ENCODE peak calls at places on chromosome 21, in ten cellular contexts. One of them, this sample, is unnamed.
A peak's percentile ranks its signal among the peaks of the same experiment; 100 is the strongest.

GRCh38 chr21:44784810-44785209 is 16.8 kb downstream of the UBE2G2 start:
- DNase-seq in aorta: no peak
- DNase-seq in nephron progenitor cell: no peak
- DNase-seq in stimulated activated CD4-positive, alpha-beta T cell treated with anti-CD3 and anti-CD28 coated beads, Interleukin-15, amount 100 ng/mL, for 1 hour: no peak
- DNase-seq in CD8-positive, alpha-beta memory T cell: no peak
- DNase-seq in sigmoid colon: no peak
- DNase-seq in type B pancreatic cell: no peak
- DNase-seq in fibroblast of gingiva: no peak
- DNase-seq in ELF-1: no peak
- DNase-seq in activated naive CD4-positive, alpha-beta T cell treated with anti-CD3 and anti-CD28 coated beads for 36 hours: no peak
- DNase-seq in this sample: no peak

GRCh38 chr21:39675595-39675994 is 62.9 kb downstream of the B3GALT5 start:
- DNase-seq in fibroblast of gingiva: no peak
- DNase-seq in sigmoid colon: no peak
- DNase-seq in CD8-positive, alpha-beta memory T cell: no peak
- DNase-seq in ELF-1: no peak
- DNase-seq in type B pancreatic cell: no peak
- DNase-seq in activated naive CD4-positive, alpha-beta T cell treated with anti-CD3 and anti-CD28 coated beads for 36 hours: no peak
- DNase-seq in aorta: no peak
- DNase-seq in stimulated activated CD4-positive, alpha-beta T cell treated with anti-CD3 and anti-CD28 coated beads, Interleukin-15, amount 100 ng/mL, for 1 hour: no peak
- DNase-seq in nephron progenitor cell: no peak
- DNase-seq in this sample: no peak

GRCh38 chr21:41958886-41959563 is 5.2 kb upstream of the C2CD2 start:
- DNase-seq in stimulated activated CD4-positive, alpha-beta T cell treated with anti-CD3 and anti-CD28 coated beads, Interleukin-15, amount 100 ng/mL, for 1 hour: no peak
- DNase-seq in ELF-1: no peak
- DNase-seq in sigmoid colon: no peak
- DNase-seq in activated naive CD4-positive, alpha-beta T cell treated with anti-CD3 and anti-CD28 coated beads for 36 hours: no peak
- DNase-seq in aorta: peak; percentile 94
- DNase-seq in nephron progenitor cell: no peak
- DNase-seq in CD8-positive, alpha-beta memory T cell: no peak
- DNase-seq in fibroblast of gingiva: peak; percentile 80
- DNase-seq in type B pancreatic cell: no peak
- DNase-seq in this sample: peak; percentile 85

GRCh38 chr21:37574316-37574715 is 207.7 kb downstream of the DYRK1A start:
- DNase-seq in type B pancreatic cell: no peak
- DNase-seq in activated naive CD4-positive, alpha-beta T cell treated with anti-CD3 and anti-CD28 coated beads for 36 hours: no peak
- DNase-seq in sigmoid colon: peak; percentile 18
- DNase-seq in aorta: no peak
- DNase-seq in CD8-positive, alpha-beta memory T cell: no peak
- DNase-seq in fibroblast of gingiva: no peak
- DNase-seq in stimulated activated CD4-positive, alpha-beta T cell treated with anti-CD3 and anti-CD28 coated beads, Interleukin-15, amount 100 ng/mL, for 1 hour: no peak
- DNase-seq in nephron progenitor cell: no peak
- DNase-seq in ELF-1: no peak
- DNase-seq in this sample: no peak

GRCh38 chr21:44618909-44619308 is 7.0 kb downstream of the KRTAP10-8 start:
- DNase-seq in type B pancreatic cell: no peak
- DNase-seq in aorta: no peak
- DNase-seq in stimulated activated CD4-positive, alpha-beta T cell treated with anti-CD3 and anti-CD28 coated beads, Interleukin-15, amount 100 ng/mL, for 1 hour: peak; percentile 26
- DNase-seq in CD8-positive, alpha-beta memory T cell: peak; percentile 70
- DNase-seq in fibroblast of gingiva: no peak
- DNase-seq in activated naive CD4-positive, alpha-beta T cell treated with anti-CD3 and anti-CD28 coated beads for 36 hours: peak; percentile 77
- DNase-seq in sigmoid colon: no peak
- DNase-seq in ELF-1: no peak
- DNase-seq in nephron progenitor cell: no peak
- DNase-seq in this sample: no peak

GRCh38 chr21:46327711-46328110 is 3.8 kb downstream of the PCNT start:
- DNase-seq in nephron progenitor cell: no peak
- DNase-seq in stimulated activated CD4-positive, alpha-beta T cell treated with anti-CD3 and anti-CD28 coated beads, Interleukin-15, amount 100 ng/mL, for 1 hour: no peak
- DNase-seq in activated naive CD4-positive, alpha-beta T cell treated with anti-CD3 and anti-CD28 coated beads for 36 hours: no peak
- DNase-seq in aorta: no peak
- DNase-seq in ELF-1: no peak
- DNase-seq in fibroblast of gingiva: no peak
- DNase-seq in sigmoid colon: no peak
- DNase-seq in CD8-positive, alpha-beta memory T cell: no peak
- DNase-seq in type B pancreatic cell: no peak
- DNase-seq in this sample: no peak

GRCh38 chr21:44947930-44948331 is 8.1 kb downstream of the SLX9 start:
- DNase-seq in ELF-1: no peak
- DNase-seq in sigmoid colon: peak; percentile 72
- DNase-seq in stimulated activated CD4-positive, alpha-beta T cell treated with anti-CD3 and anti-CD28 coated beads, Interleukin-15, amount 100 ng/mL, for 1 hour: no peak
- DNase-seq in activated naive CD4-positive, alpha-beta T cell treated with anti-CD3 and anti-CD28 coated beads for 36 hours: no peak
- DNase-seq in type B pancreatic cell: no peak
- DNase-seq in CD8-positive, alpha-beta memory T cell: no peak
- DNase-seq in fibroblast of gingiva: no peak
- DNase-seq in aorta: peak; percentile 82
- DNase-seq in nephron progenitor cell: no peak
- DNase-seq in this sample: peak; percentile 71

GRCh38 chr21:35053356-35054096 is 4.4 kb upstream of the RUNX1 start:
- DNase-seq in activated naive CD4-positive, alpha-beta T cell treated with anti-CD3 and anti-CD28 coated beads for 36 hours: no peak
- DNase-seq in CD8-positive, alpha-beta memory T cell: no peak
- DNase-seq in ELF-1: peak; percentile 25
- DNase-seq in type B pancreatic cell: no peak
- DNase-seq in fibroblast of gingiva: peak; percentile 34
- DNase-seq in aorta: no peak
- DNase-seq in sigmoid colon: peak; percentile 77
- DNase-seq in nephron progenitor cell: peak; percentile 33
- DNase-seq in stimulated activated CD4-positive, alpha-beta T cell treated with anti-CD3 and anti-CD28 coated beads, Interleukin-15, amount 100 ng/mL, for 1 hour: no peak
- DNase-seq in this sample: no peak

GRCh38 chr21:43759651-43760050 is 16.5 kb downstream of the CSTB start:
- DNase-seq in stimulated activated CD4-positive, alpha-beta T cell treated with anti-CD3 and anti-CD28 coated beads, Interleukin-15, amount 100 ng/mL, for 1 hour: no peak
- DNase-seq in sigmoid colon: no peak
- DNase-seq in nephron progenitor cell: no peak
- DNase-seq in ELF-1: no peak
- DNase-seq in fibroblast of gingiva: no peak
- DNase-seq in type B pancreatic cell: no peak
- DNase-seq in aorta: no peak
- DNase-seq in CD8-positive, alpha-beta memory T cell: no peak
- DNase-seq in activated naive CD4-positive, alpha-beta T cell treated with anti-CD3 and anti-CD28 coated beads for 36 hours: no peak
- DNase-seq in this sample: no peak

GRCh38 chr21:34726627-34727337 is 58.0 kb downstream of the CLIC6 start:
- DNase-seq in type B pancreatic cell: no peak
- DNase-seq in ELF-1: no peak
- DNase-seq in fibroblast of gingiva: no peak
- DNase-seq in CD8-positive, alpha-beta memory T cell: no peak
- DNase-seq in activated naive CD4-positive, alpha-beta T cell treated with anti-CD3 and anti-CD28 coated beads for 36 hours: no peak
- DNase-seq in aorta: no peak
- DNase-seq in stimulated activated CD4-positive, alpha-beta T cell treated with anti-CD3 and anti-CD28 coated beads, Interleukin-15, amount 100 ng/mL, for 1 hour: no peak
- DNase-seq in nephron progenitor cell: no peak
- DNase-seq in sigmoid colon: no peak
- DNase-seq in this sample: no peak

GRCh38 chr21:35232545-35233176 is 183.6 kb upstream of the RUNX1 start:
- DNase-seq in activated naive CD4-positive, alpha-beta T cell treated with anti-CD3 and anti-CD28 coated beads for 36 hours: no peak
- DNase-seq in stimulated activated CD4-positive, alpha-beta T cell treated with anti-CD3 and anti-CD28 coated beads, Interleukin-15, amount 100 ng/mL, for 1 hour: no peak
- DNase-seq in type B pancreatic cell: no peak
- DNase-seq in nephron progenitor cell: no peak
- DNase-seq in fibroblast of gingiva: peak; percentile 65
- DNase-seq in aorta: no peak
- DNase-seq in sigmoid colon: no peak
- DNase-seq in ELF-1: peak; percentile 33
- DNase-seq in CD8-positive, alpha-beta memory T cell: no peak
- DNase-seq in this sample: no peak

GRCh38 chr21:26809745-26810144 is 35.5 kb downstream of the ADAMTS1 start:
- DNase-seq in nephron progenitor cell: no peak
- DNase-seq in type B pancreatic cell: no peak
- DNase-seq in ELF-1: no peak
- DNase-seq in aorta: no peak
- DNase-seq in CD8-positive, alpha-beta memory T cell: no peak
- DNase-seq in stimulated activated CD4-positive, alpha-beta T cell treated with anti-CD3 and anti-CD28 coated beads, Interleukin-15, amount 100 ng/mL, for 1 hour: no peak
- DNase-seq in activated naive CD4-positive, alpha-beta T cell treated with anti-CD3 and anti-CD28 coated beads for 36 hours: no peak
- DNase-seq in sigmoid colon: no peak
- DNase-seq in fibroblast of gingiva: no peak
- DNase-seq in this sample: no peak

GRCh38 chr21:43900690-43901089 is 35.7 kb downstream of the AGPAT3 start:
- DNase-seq in activated naive CD4-positive, alpha-beta T cell treated with anti-CD3 and anti-CD28 coated beads for 36 hours: no peak
- DNase-seq in fibroblast of gingiva: no peak
- DNase-seq in aorta: peak; percentile 33
- DNase-seq in nephron progenitor cell: no peak
- DNase-seq in stimulated activated CD4-positive, alpha-beta T cell treated with anti-CD3 and anti-CD28 coated beads, Interleukin-15, amount 100 ng/mL, for 1 hour: no peak
- DNase-seq in type B pancreatic cell: no peak
- DNase-seq in sigmoid colon: peak; percentile 25
- DNase-seq in CD8-positive, alpha-beta memory T cell: no peak
- DNase-seq in ELF-1: no peak
- DNase-seq in this sample: no peak

GRCh38 chr21:42252778-42253340 is 33.9 kb downstream of the ABCG1 start:
- DNase-seq in aorta: no peak
- DNase-seq in sigmoid colon: no peak
- DNase-seq in type B pancreatic cell: no peak
- DNase-seq in nephron progenitor cell: no peak
- DNase-seq in activated naive CD4-positive, alpha-beta T cell treated with anti-CD3 and anti-CD28 coated beads for 36 hours: no peak
- DNase-seq in ELF-1: no peak
- DNase-seq in CD8-positive, alpha-beta memory T cell: no peak
- DNase-seq in fibroblast of gingiva: no peak
- DNase-seq in stimulated activated CD4-positive, alpha-beta T cell treated with anti-CD3 and anti-CD28 coated beads, Interleukin-15, amount 100 ng/mL, for 1 hour: no peak
- DNase-seq in this sample: no peak

GRCh38 chr21:28069446-28069845 is 923.2 kb downstream of the LTN1 start:
- DNase-seq in aorta: no peak
- DNase-seq in type B pancreatic cell: no peak
- DNase-seq in CD8-positive, alpha-beta memory T cell: no peak
- DNase-seq in fibroblast of gingiva: peak; percentile 72
- DNase-seq in nephron progenitor cell: no peak
- DNase-seq in ELF-1: no peak
- DNase-seq in stimulated activated CD4-positive, alpha-beta T cell treated with anti-CD3 and anti-CD28 coated beads, Interleukin-15, amount 100 ng/mL, for 1 hour: no peak
- DNase-seq in activated naive CD4-positive, alpha-beta T cell treated with anti-CD3 and anti-CD28 coated beads for 36 hours: no peak
- DNase-seq in sigmoid colon: no peak
- DNase-seq in this sample: no peak

GRCh38 chr21:32372755-32373154 is 20.1 kb downstream of the URB1 start:
- DNase-seq in fibroblast of gingiva: no peak
- DNase-seq in ELF-1: no peak
- DNase-seq in nephron progenitor cell: no peak
- DNase-seq in CD8-positive, alpha-beta memory T cell: no peak
- DNase-seq in type B pancreatic cell: no peak
- DNase-seq in activated naive CD4-positive, alpha-beta T cell treated with anti-CD3 and anti-CD28 coated beads for 36 hours: no peak
- DNase-seq in stimulated activated CD4-positive, alpha-beta T cell treated with anti-CD3 and anti-CD28 coated beads, Interleukin-15, amount 100 ng/mL, for 1 hour: no peak
- DNase-seq in sigmoid colon: no peak
- DNase-seq in aorta: no peak
- DNase-seq in this sample: no peak

GRCh38 chr21:38911523-38912354 is 106.0 kb downstream of the ETS2 start:
- DNase-seq in ELF-1: no peak
- DNase-seq in sigmoid colon: no peak
- DNase-seq in aorta: no peak
- DNase-seq in stimulated activated CD4-positive, alpha-beta T cell treated with anti-CD3 and anti-CD28 coated beads, Interleukin-15, amount 100 ng/mL, for 1 hour: no peak
- DNase-seq in CD8-positive, alpha-beta memory T cell: no peak
- DNase-seq in nephron progenitor cell: no peak
- DNase-seq in fibroblast of gingiva: no peak
- DNase-seq in type B pancreatic cell: no peak
- DNase-seq in activated naive CD4-positive, alpha-beta T cell treated with anti-CD3 and anti-CD28 coated beads for 36 hours: no peak
- DNase-seq in this sample: no peak

GRCh38 chr21:31161157-31161556 is 122.9 kb upstream of the KRTAP19-8 start:
- DNase-seq in stimulated activated CD4-positive, alpha-beta T cell treated with anti-CD3 and anti-CD28 coated beads, Interleukin-15, amount 100 ng/mL, for 1 hour: no peak
- DNase-seq in nephron progenitor cell: peak; percentile 23
- DNase-seq in CD8-positive, alpha-beta memory T cell: no peak
- DNase-seq in ELF-1: peak; percentile 61
- DNase-seq in aorta: no peak
- DNase-seq in fibroblast of gingiva: peak; percentile 52
- DNase-seq in sigmoid colon: no peak
- DNase-seq in activated naive CD4-positive, alpha-beta T cell treated with anti-CD3 and anti-CD28 coated beads for 36 hours: peak; percentile 60
- DNase-seq in type B pancreatic cell: no peak
- DNase-seq in this sample: no peak

GRCh38 chr21:22020221-22020620 is 1022.0 kb downstream of the NCAM2 start:
- DNase-seq in nephron progenitor cell: no peak
- DNase-seq in CD8-positive, alpha-beta memory T cell: no peak
- DNase-seq in sigmoid colon: no peak
- DNase-seq in stimulated activated CD4-positive, alpha-beta T cell treated with anti-CD3 and anti-CD28 coated beads, Interleukin-15, amount 100 ng/mL, for 1 hour: no peak
- DNase-seq in fibroblast of gingiva: no peak
- DNase-seq in type B pancreatic cell: no peak
- DNase-seq in ELF-1: no peak
- DNase-seq in aorta: no peak
- DNase-seq in activated naive CD4-positive, alpha-beta T cell treated with anti-CD3 and anti-CD28 coated beads for 36 hours: no peak
- DNase-seq in this sample: no peak

GRCh38 chr21:43718872-43719747 is at the start of gene PDXK:
- DNase-seq in type B pancreatic cell: peak; percentile 91
- DNase-seq in stimulated activated CD4-positive, alpha-beta T cell treated with anti-CD3 and anti-CD28 coated beads, Interleukin-15, amount 100 ng/mL, for 1 hour: peak; percentile 67
- DNase-seq in ELF-1: peak; percentile 79
- DNase-seq in nephron progenitor cell: peak; percentile 89
- DNase-seq in fibroblast of gingiva: peak; percentile 77
- DNase-seq in CD8-positive, alpha-beta memory T cell: peak; percentile 80
- DNase-seq in sigmoid colon: peak; percentile 92
- DNase-seq in activated naive CD4-positive, alpha-beta T cell treated with anti-CD3 and anti-CD28 coated beads for 36 hours: peak; percentile 82
- DNase-seq in aorta: peak; percentile 95
- DNase-seq in this sample: peak; percentile 76

GRCh38 chr21:17191346-17191993 is 321.4 kb upstream of the CXADR start:
- DNase-seq in CD8-positive, alpha-beta memory T cell: no peak
- DNase-seq in activated naive CD4-positive, alpha-beta T cell treated with anti-CD3 and anti-CD28 coated beads for 36 hours: no peak
- DNase-seq in sigmoid colon: no peak
- DNase-seq in fibroblast of gingiva: no peak
- DNase-seq in ELF-1: no peak
- DNase-seq in type B pancreatic cell: no peak
- DNase-seq in nephron progenitor cell: no peak
- DNase-seq in aorta: no peak
- DNase-seq in stimulated activated CD4-positive, alpha-beta T cell treated with anti-CD3 and anti-CD28 coated beads, Interleukin-15, amount 100 ng/mL, for 1 hour: no peak
- DNase-seq in this sample: no peak

GRCh38 chr21:25637846-25638245 is 1.2 kb upstream of the JAM2 start:
- DNase-seq in CD8-positive, alpha-beta memory T cell: no peak
- DNase-seq in stimulated activated CD4-positive, alpha-beta T cell treated with anti-CD3 and anti-CD28 coated beads, Interleukin-15, amount 100 ng/mL, for 1 hour: no peak
- DNase-seq in activated naive CD4-positive, alpha-beta T cell treated with anti-CD3 and anti-CD28 coated beads for 36 hours: no peak
- DNase-seq in nephron progenitor cell: no peak
- DNase-seq in aorta: no peak
- DNase-seq in type B pancreatic cell: no peak
- DNase-seq in ELF-1: no peak
- DNase-seq in sigmoid colon: no peak
- DNase-seq in fibroblast of gingiva: no peak
- DNase-seq in this sample: no peak

GRCh38 chr21:42263591-42264131 is 44.7 kb downstream of the ABCG1 start:
- DNase-seq in activated naive CD4-positive, alpha-beta T cell treated with anti-CD3 and anti-CD28 coated beads for 36 hours: no peak
- DNase-seq in fibroblast of gingiva: no peak
- DNase-seq in type B pancreatic cell: no peak
- DNase-seq in aorta: no peak
- DNase-seq in nephron progenitor cell: no peak
- DNase-seq in sigmoid colon: peak; percentile 76
- DNase-seq in CD8-positive, alpha-beta memory T cell: no peak
- DNase-seq in ELF-1: peak; percentile 62
- DNase-seq in stimulated activated CD4-positive, alpha-beta T cell treated with anti-CD3 and anti-CD28 coated beads, Interleukin-15, amount 100 ng/mL, for 1 hour: no peak
- DNase-seq in this sample: no peak

GRCh38 chr21:35578831-35579470 is 481.4 kb downstream of the SETD4 start:
- DNase-seq in CD8-positive, alpha-beta memory T cell: no peak
- DNase-seq in fibroblast of gingiva: no peak
- DNase-seq in type B pancreatic cell: no peak
- DNase-seq in activated naive CD4-positive, alpha-beta T cell treated with anti-CD3 and anti-CD28 coated beads for 36 hours: no peak
- DNase-seq in stimulated activated CD4-positive, alpha-beta T cell treated with anti-CD3 and anti-CD28 coated beads, Interleukin-15, amount 100 ng/mL, for 1 hour: no peak
- DNase-seq in aorta: no peak
- DNase-seq in nephron progenitor cell: no peak
- DNase-seq in sigmoid colon: no peak
- DNase-seq in ELF-1: no peak
- DNase-seq in this sample: no peak

GRCh38 chr21:31030367-31031106 is 7.7 kb downstream of the KRTAP19-8 start:
- DNase-seq in aorta: no peak
- DNase-seq in nephron progenitor cell: no peak
- DNase-seq in ELF-1: no peak
- DNase-seq in type B pancreatic cell: no peak
- DNase-seq in stimulated activated CD4-positive, alpha-beta T cell treated with anti-CD3 and anti-CD28 coated beads, Interleukin-15, amount 100 ng/mL, for 1 hour: no peak
- DNase-seq in activated naive CD4-positive, alpha-beta T cell treated with anti-CD3 and anti-CD28 coated beads for 36 hours: no peak
- DNase-seq in CD8-positive, alpha-beta memory T cell: no peak
- DNase-seq in fibroblast of gingiva: no peak
- DNase-seq in sigmoid colon: no peak
- DNase-seq in this sample: no peak

GRCh38 chr21:45482899-45483821 is 59.1 kb downstream of the SLC19A1 start:
- DNase-seq in nephron progenitor cell: no peak
- DNase-seq in sigmoid colon: no peak
- DNase-seq in activated naive CD4-positive, alpha-beta T cell treated with anti-CD3 and anti-CD28 coated beads for 36 hours: peak; percentile 65
- DNase-seq in aorta: no peak
- DNase-seq in ELF-1: no peak
- DNase-seq in CD8-positive, alpha-beta memory T cell: no peak
- DNase-seq in type B pancreatic cell: no peak
- DNase-seq in fibroblast of gingiva: no peak
- DNase-seq in stimulated activated CD4-positive, alpha-beta T cell treated with anti-CD3 and anti-CD28 coated beads, Interleukin-15, amount 100 ng/mL, for 1 hour: no peak
- DNase-seq in this sample: no peak

GRCh38 chr21:16496594-16496993 is 766.8 kb downstream of the USP25 start:
- DNase-seq in type B pancreatic cell: no peak
- DNase-seq in nephron progenitor cell: no peak
- DNase-seq in CD8-positive, alpha-beta memory T cell: no peak
- DNase-seq in stimulated activated CD4-positive, alpha-beta T cell treated with anti-CD3 and anti-CD28 coated beads, Interleukin-15, amount 100 ng/mL, for 1 hour: no peak
- DNase-seq in fibroblast of gingiva: no peak
- DNase-seq in activated naive CD4-positive, alpha-beta T cell treated with anti-CD3 and anti-CD28 coated beads for 36 hours: no peak
- DNase-seq in ELF-1: no peak
- DNase-seq in sigmoid colon: no peak
- DNase-seq in aorta: no peak
- DNase-seq in this sample: no peak

GRCh38 chr21:38988211-38989096 is 182.7 kb downstream of the ETS2 start:
- DNase-seq in aorta: no peak
- DNase-seq in CD8-positive, alpha-beta memory T cell: no peak
- DNase-seq in type B pancreatic cell: no peak
- DNase-seq in sigmoid colon: peak; percentile 90
- DNase-seq in stimulated activated CD4-positive, alpha-beta T cell treated with anti-CD3 and anti-CD28 coated beads, Interleukin-15, amount 100 ng/mL, for 1 hour: no peak
- DNase-seq in nephron progenitor cell: no peak
- DNase-seq in activated naive CD4-positive, alpha-beta T cell treated with anti-CD3 and anti-CD28 coated beads for 36 hours: no peak
- DNase-seq in ELF-1: no peak
- DNase-seq in fibroblast of gingiva: no peak
- DNase-seq in this sample: no peak